ENCODE peak calls at places on chromosomes 11 and 22, in six cellular contexts. L, Q, K, X, Z and O are unnamed samples. For H3K27me3 and H3K36me3, the result is how much of the 10 kb centered on the place peaks cover.

GRCh38 chr11:44609028-44609782 is 43.7 kb downstream of the CD82 start:
- DNase-seq in L (peak), Q (peak), K (no peak), X (no peak), Z (no peak), O (no peak)

GRCh38 chr22:19036523-19037273 is 85.5 kb downstream of the DGCR2 start:
- DNase-seq in L (no peak), Q (no peak), K (no peak), X (no peak), Z (peak), O (no peak)

GRCh38 chr11:55942785-55943392 is 6.7 kb upstream of the OR5I1 start:
- DNase-seq in L (peak), Q (no peak), K (no peak), X (no peak), Z (no peak), O (no peak)

GRCh38 chr22:35749808-35750207 is 32.1 kb downstream of the APOL5 start:
- DNase-seq in L (no peak), Q (no peak), K (no peak), X (no peak), Z (no peak), O (no peak)

GRCh38 chr22:24937114-24937513 is 9.4 kb downstream of the LHFPL7 start:
- DNase-seq in L (peak), Q (no peak), K (no peak), X (no peak), Z (no peak), O (no peak)

GRCh38 chr11:66851698-66852465 is 5.0 kb upstream of the LRFN4 start:
- DNase-seq in L (peak), Q (no peak), K (no peak), X (no peak), Z (peak), O (no peak)

GRCh38 chr22:49016909-49017768 is 810.5 kb downstream of the BRD1 start:
- DNase-seq in L (no peak), Q (no peak), K (no peak), X (peak), Z (peak), O (no peak)

GRCh38 chr11:112655386-112655785 is 305.8 kb upstream of the NCAM1 start:
- DNase-seq in L (peak), Q (no peak), K (peak), X (peak), Z (peak), O (peak)

GRCh38 chr11:126082251-126083109 is 19.8 kb upstream of the CDON start:
- DNase-seq in L (no peak), Q (no peak), K (no peak), X (no peak), Z (no peak), O (no peak)

GRCh38 chr11:59668188-59668949 is 468 bp downstream of the PATL1 start:
- DNase-seq in L (peak), Q (peak), K (peak), X (peak), Z (peak), O (peak)

GRCh38 chr22:41758231-41758630 is 42.2 kb upstream of the CCDC134 start:
- DNase-seq in L (no peak), Q (no peak), K (no peak), X (no peak), Z (no peak), O (no peak)

GRCh38 chr11:124748481-124749338 is 3.3 kb downstream of the VSIG2 start:
- DNase-seq in L (peak), Q (no peak), K (no peak), X (no peak), Z (no peak), O (no peak)

GRCh38 chr11:26137651-26138050 is 194.3 kb upstream of the ANO3 start:
- DNase-seq in L (peak), Q (no peak), K (no peak), X (no peak), Z (no peak), O (no peak)

GRCh38 chr22:24420072-24420976 is 7.1 kb upstream of the ADORA2A start:
- DNase-seq in L (no peak), Q (no peak), K (no peak), X (no peak), Z (peak), O (no peak)

GRCh38 chr11:8019671-8020597 is 32.8 kb downstream of the EIF3F start:
- DNase-seq in L (peak), Q (peak), K (no peak), X (no peak), Z (peak), O (peak)

GRCh38 chr11:124086447-124086846 is 28.8 kb upstream of the VWA5A start:
- DNase-seq in L (no peak), Q (no peak), K (no peak), X (no peak), Z (no peak), O (no peak)

GRCh38 chr22:42915980-42916765 is 59.1 kb upstream of the ARFGAP3 start:
- DNase-seq in L (no peak), Q (no peak), K (no peak), X (peak), Z (peak), O (no peak)

GRCh38 chr11:74307409-74307808 is 4.0 kb downstream of the P4HA3 start:
- DNase-seq in L (peak), Q (no peak), K (no peak), X (no peak), Z (no peak), O (peak)

GRCh38 chr22:49103314-49104052 is 724.2 kb downstream of the BRD1 start:
- DNase-seq in L (no peak), Q (no peak), K (no peak), X (no peak), Z (no peak), O (no peak)

GRCh38 chr11:112440518-112440917 is 179.9 kb upstream of the PLET1 start:
- DNase-seq in L (no peak), Q (no peak), K (no peak), X (no peak), Z (no peak), O (no peak)

GRCh38 chr11:29159552-29160465 is 857.0 kb downstream of the KCNA4 start:
- DNase-seq in L (peak), Q (no peak), K (no peak), X (peak), Z (no peak), O (peak)

GRCh38 chr22:30312053-30312452 is 14.7 kb downstream of the TBC1D10A start:
- DNase-seq in L (peak), Q (no peak), K (no peak), X (no peak), Z (no peak), O (peak)

GRCh38 chr11:44133335-44133946 is 38.0 kb downstream of the EXT2 start:
- DNase-seq in L (peak), Q (no peak), K (no peak), X (no peak), Z (no peak), O (no peak)

GRCh38 chr11:79396674-79397073 is 44.2 kb downstream of the TENM4 start:
- DNase-seq in L (peak), Q (no peak), K (no peak), X (no peak), Z (no peak), O (no peak)

GRCh38 chr11:8033312-8033715 is 46.2 kb downstream of the EIF3F start:
- DNase-seq in L (peak), Q (peak), K (peak), X (peak), Z (peak), O (peak)

GRCh38 chr11:63951779-63952536 is 13.2 kb downstream of the NAA40 start:
- DNase-seq in L (peak), Q (no peak), K (no peak), X (no peak), Z (no peak), O (no peak)

GRCh38 chr11:57429946-57430345 is 3.0 kb upstream of the SLC43A3 start:
- DNase-seq in L (no peak), Q (no peak), K (no peak), X (no peak), Z (no peak), O (no peak)

GRCh38 chr11:16859651-16860050 is 121.2 kb downstream of the C11orf58 start:
- DNase-seq in L (no peak), Q (no peak), K (no peak), X (no peak), Z (no peak), O (no peak)

GRCh38 chr11:61042961-61043540 is 59.2 kb upstream of the CD5 start:
- DNase-seq in L (no peak), Q (no peak), K (no peak), X (no peak), Z (no peak), O (no peak)

GRCh38 chr22:48744283-48744641 is 1083.4 kb downstream of the BRD1 start:
- DNase-seq in L (no peak), Q (no peak), K (no peak), X (no peak), Z (no peak), O (no peak)

GRCh38 chr11:59012942-59013256 is 73.2 kb upstream of the GLYATL1B start:
- DNase-seq in L (no peak), Q (no peak), K (no peak), X (peak), Z (no peak), O (no peak)

GRCh38 chr22:46971141-46971775 is 208.8 kb downstream of the TBC1D22A start:
- DNase-seq in L (no peak), Q (no peak), K (peak), X (peak), Z (no peak), O (peak)

GRCh38 chr11:73267921-73268540 is 4.1 kb upstream of the P2RY6 start:
- DNase-seq in L (no peak), Q (no peak), K (no peak), X (no peak), Z (peak), O (peak)

GRCh38 chr11:126440792-126441514 is 85.5 kb downstream of the ST3GAL4 start:
- DNase-seq in L (peak), Q (peak), K (peak), X (peak), Z (peak), O (peak)

GRCh38 chr22:37664249-37665101 is 6.0 kb downstream of the PDXP start:
- DNase-seq in L (no peak), Q (no peak), K (no peak), X (no peak), Z (no peak), O (no peak)

GRCh38 chr11:558503-558902 is 2.0 kb downstream of the LMNTD2 start:
- DNase-seq in L (no peak), Q (no peak), K (no peak), X (no peak), Z (no peak), O (no peak)
- H3K27me3 ChIP-seq in L (under half), Q (under half), K (half or more), X (under half), Z (under half), O (under half)

GRCh38 chr11:72232260-72233055 is 7.9 kb downstream of the INPPL1 start:
- DNase-seq in L (no peak), Q (no peak), K (no peak), X (no peak), Z (no peak), O (no peak)

GRCh38 chr11:72229336-72229924 is 4.9 kb downstream of the INPPL1 start:
- DNase-seq in L (no peak), Q (no peak), K (no peak), X (no peak), Z (no peak), O (peak)

GRCh38 chr11:72231396-72232259 is 7.1 kb downstream of the INPPL1 start:
- DNase-seq in L (no peak), Q (no peak), K (peak), X (no peak), Z (no peak), O (no peak)

GRCh38 chr11:72229925-72230763 is 5.6 kb downstream of the INPPL1 start:
- DNase-seq in L (no peak), Q (no peak), K (no peak), X (no peak), Z (peak), O (no peak)

DNA sequence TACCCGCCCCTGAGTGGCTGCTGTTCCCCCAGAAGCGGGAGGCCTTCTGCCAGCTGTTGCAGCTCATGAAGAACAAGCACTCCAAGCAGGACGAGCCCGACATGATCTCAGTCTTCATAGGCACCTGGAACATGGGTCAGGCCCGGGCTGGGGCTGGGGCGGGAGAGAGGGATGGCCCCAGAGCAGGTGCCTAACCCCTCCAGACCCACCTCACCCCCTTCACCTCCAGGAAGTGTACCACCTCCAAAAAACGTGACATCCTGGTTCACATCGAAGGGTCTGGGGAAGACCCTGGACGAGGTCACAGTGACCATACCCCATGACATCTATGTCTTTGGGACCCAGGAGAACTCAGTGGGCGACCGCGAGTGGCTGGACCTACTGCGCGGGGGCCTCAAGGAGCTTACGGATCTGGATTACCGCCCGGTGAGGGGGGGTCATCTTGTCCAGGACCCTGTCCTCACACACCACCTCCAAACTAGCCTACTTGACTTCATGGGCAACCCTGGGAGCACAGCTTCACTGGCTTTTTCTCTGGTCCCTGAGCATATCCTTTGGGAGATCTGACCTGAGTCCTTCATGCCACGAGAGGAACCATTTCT is 6.3 kb downstream of the INPPL1 start:
- DNase-seq in L (no peak), Q (no peak), K (no peak), X (no peak), Z (peak), O (no peak)
- H3K36me3 ChIP-seq in L (under half), Q (under half), K (half or more), X (under half), Z (under half), O (half or more)

GRCh38 chr22:22148905-22149304 is 95.7 kb upstream of the VPREB1 start:
- DNase-seq in L (no peak), Q (no peak), K (no peak), X (no peak), Z (no peak), O (no peak)
- H3K27me3 ChIP-seq in L (half or more), Q (under half), K (half or more), X (under half), Z (under half), O (under half)

DNA sequence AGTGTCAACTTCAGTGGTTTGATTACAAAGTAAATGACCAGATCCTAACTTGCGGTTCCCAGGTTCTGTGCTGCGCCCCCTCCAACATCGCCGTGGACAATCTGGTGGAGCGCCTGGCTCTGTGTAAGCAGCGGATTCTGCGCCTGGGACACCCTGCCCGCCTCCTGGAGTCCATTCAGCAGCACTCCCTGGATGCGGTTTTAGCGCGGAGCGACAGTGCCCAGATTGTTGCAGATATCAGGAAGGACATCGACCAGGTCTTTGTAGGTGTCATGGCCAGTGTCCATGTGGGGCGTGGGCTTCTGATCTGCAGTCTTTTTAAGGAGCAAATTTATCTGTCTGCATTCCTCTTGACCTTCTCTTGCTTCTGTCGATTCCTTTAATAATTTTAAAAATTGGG is 11.1 kb downstream of the IGHMBP2 start:
- DNase-seq in L (no peak), Q (no peak), K (no peak), X (no peak), Z (peak), O (no peak)
- H3K36me3 ChIP-seq in L (under half), Q (under half), K (half or more), X (under half), Z (under half), O (half or more)

GRCh38 chr11:1674194-1674878 is 22.7 kb upstream of the KRTAP5-6 start:
- DNase-seq in L (no peak), Q (no peak), K (no peak), X (no peak), Z (no peak), O (no peak)

GRCh38 chr11:1674879-1675235 is 22.1 kb upstream of the KRTAP5-6 start:
- DNase-seq in L (no peak), Q (no peak), K (no peak), X (no peak), Z (no peak), O (no peak)

GRCh38 chr11:1673841-1674193 is 23.2 kb upstream of the KRTAP5-6 start:
- DNase-seq in L (no peak), Q (no peak), K (no peak), X (no peak), Z (no peak), O (no peak)

GRCh38 chr11:1676254-1676740 is 20.7 kb upstream of the KRTAP5-6 start:
- DNase-seq in L (no peak), Q (no peak), K (no peak), X (no peak), Z (no peak), O (no peak)

DNA sequence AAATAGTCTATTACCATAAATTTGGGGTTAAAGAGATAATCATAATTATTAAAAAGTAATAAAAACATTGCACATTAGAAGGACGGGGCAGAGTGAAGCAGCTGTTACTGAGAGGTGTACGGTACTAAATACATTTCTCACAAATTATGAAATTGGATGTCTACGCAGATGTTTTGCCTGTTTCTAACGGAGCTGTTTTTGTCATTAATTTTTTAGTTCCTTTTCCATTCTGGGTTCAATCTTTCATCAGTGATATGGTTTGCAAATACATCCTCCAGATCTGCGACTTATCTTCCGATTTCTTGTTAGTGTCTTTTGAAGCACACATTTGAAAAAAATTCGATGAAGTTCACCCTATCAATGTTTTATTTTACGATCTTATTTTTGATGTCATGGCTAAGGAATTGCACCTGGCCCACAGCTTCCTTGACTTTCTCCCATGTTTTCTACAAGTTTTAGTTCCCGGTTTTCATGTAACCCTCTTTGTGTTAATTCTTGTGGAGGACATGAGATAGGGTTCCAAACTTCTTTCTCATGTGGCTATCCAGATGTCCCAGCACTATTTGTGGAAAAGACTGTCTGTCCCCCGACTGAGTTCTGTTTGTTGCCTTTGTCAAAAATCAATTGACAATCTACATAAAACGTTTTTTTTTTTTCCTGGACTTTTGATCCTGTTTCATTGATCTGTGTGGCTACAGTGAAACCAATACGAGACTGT is 21.3 kb upstream of the KRTAP5-6 start:
- DNase-seq in L (no peak), Q (no peak), K (no peak), X (no peak), Z (no peak), O (no peak)
- H3K27me3 ChIP-seq in L (half or more), Q (under half), K (half or more), X (under half), Z (under half), O (under half)

GRCh38 chr11:75311858-75312288 is 39.6 kb downstream of the ARRB1 start:
- DNase-seq in L (peak), Q (no peak), K (peak), X (peak), Z (peak), O (peak)
- H3K36me3 ChIP-seq in L (under half), Q (under half), K (under half), X (under half), Z (under half), O (under half)

DNA sequence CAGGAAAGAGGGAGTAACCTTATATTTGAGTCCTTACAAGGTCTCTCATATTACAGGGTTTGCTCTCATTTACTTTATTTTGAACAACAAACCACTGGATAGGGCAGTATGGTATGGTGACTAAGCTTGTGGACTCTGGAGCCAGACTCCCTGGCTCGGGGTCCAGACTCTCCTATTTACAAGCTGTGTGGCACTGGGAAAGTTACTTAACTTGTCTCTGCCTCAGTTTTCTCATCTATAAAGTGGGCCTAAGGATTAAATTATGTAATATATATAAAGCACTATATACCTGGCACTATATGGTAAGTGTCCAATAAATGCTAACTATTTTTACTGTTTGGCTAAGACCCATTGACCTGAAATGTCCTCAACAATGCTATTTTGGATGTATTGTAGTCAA is 1.7 kb upstream of the DCHS1 start:
- DNase-seq in L (peak), Q (no peak), K (no peak), X (no peak), Z (no peak), O (no peak)
- H3K27me3 ChIP-seq in L (under half), Q (under half), K (under half), X (under half), Z (under half), O (under half)

GRCh38 chr11:47160753-47161133 is 15.9 kb downstream of the ARFGAP2 start:
- DNase-seq in L (no peak), Q (no peak), K (no peak), X (no peak), Z (no peak), O (no peak)
- H3K36me3 ChIP-seq in L (under half), Q (under half), K (under half), X (under half), Z (under half), O (under half)

DNA sequence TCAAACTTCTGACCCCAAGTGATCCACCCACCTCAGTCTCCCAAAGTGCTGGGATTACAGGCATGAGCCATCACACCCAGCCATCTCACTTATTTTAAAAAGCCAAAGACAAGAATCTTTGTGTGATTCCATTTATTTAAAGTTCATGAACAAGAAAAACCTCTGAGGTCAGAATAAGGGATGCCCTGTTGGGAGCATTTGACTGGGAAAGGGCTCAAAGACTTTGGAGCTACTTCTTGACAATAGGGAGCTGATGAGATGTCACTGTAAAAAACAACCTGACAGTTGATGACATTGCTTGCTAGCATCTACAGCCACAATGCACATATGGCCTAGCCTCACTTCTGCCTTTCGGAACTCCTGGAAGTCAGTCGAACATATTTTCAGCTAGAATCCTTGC is 5.1 kb upstream of the ZNF280B start:
- DNase-seq in L (no peak), Q (no peak), K (no peak), X (no peak), Z (no peak), O (no peak)
- H3K27me3 ChIP-seq in L (under half), Q (under half), K (half or more), X (under half), Z (under half), O (under half)